ENCODE peak calls at places on chromosomes 12 and 14, in ten cellular contexts. N, S, D, K, B, F, G, Q, T and X are unnamed samples.
A peak's percentile ranks its signal among the peaks of the same experiment; 100 is the strongest.

GRCh38 chr12:98343002-98343567 is 172.3 kb upstream of the TMPO start:
- DNase-seq in N (no peak), S (no peak), D (no peak), K (no peak), B (no peak), F (no peak), G (no peak), Q (no peak), T (no peak), X (no peak)

GRCh38 chr14:81137316-81137715 is 83.4 kb downstream of the GTF2A1 start:
- DNase-seq in N (no peak), S (no peak), D (no peak), K (no peak), B (no peak), F (no peak), G (no peak), Q (no peak), T (no peak), X (no peak)

GRCh38 chr12:27615331-27615891 is 80.8 kb upstream of the REP15 start:
- DNase-seq in N (no peak), S (no peak), D (no peak), K (no peak), B (peak; percentile 71), F (no peak), G (no peak), Q (no peak), T (no peak), X (no peak)

GRCh38 chr12:12495536-12495935 is 67.1 kb downstream of the DUSP16 start:
- DNase-seq in N (no peak), S (no peak), D (no peak), K (no peak), B (no peak), F (no peak), G (no peak), Q (no peak), T (no peak), X (no peak)

GRCh38 chr12:56998981-56999380 is 7.4 kb downstream of the ZBTB39 start:
- DNase-seq in N (no peak), S (no peak), D (no peak), K (no peak), B (no peak), F (no peak), G (peak; percentile 29), Q (no peak), T (no peak), X (no peak)

GRCh38 chr12:14775652-14776020 is 27.6 kb downstream of the WBP11 start:
- DNase-seq in N (no peak), S (no peak), D (no peak), K (no peak), B (no peak), F (no peak), G (no peak), Q (no peak), T (no peak), X (no peak)

GRCh38 chr12:110717037-110717436 is 25.7 kb downstream of the PPP1CC start:
- DNase-seq in N (no peak), S (no peak), D (no peak), K (no peak), B (no peak), F (no peak), G (no peak), Q (no peak), T (no peak), X (no peak)

GRCh38 chr14:93705513-93706156 is 82.7 kb downstream of the PRIMA1 start:
- DNase-seq in N (no peak), S (no peak), D (no peak), K (no peak), B (no peak), F (no peak), G (no peak), Q (peak; percentile 34), T (no peak), X (peak; percentile 33)

GRCh38 chr12:55718650-55719275 is 1.4 kb upstream of the RDH5 start:
- DNase-seq in N (no peak), S (no peak), D (no peak), K (no peak), B (no peak), F (no peak), G (no peak), Q (no peak), T (no peak), X (no peak)

GRCh38 chr14:54606631-54607133 is 39.8 kb downstream of the SAMD4A start:
- DNase-seq in N (no peak), S (no peak), D (no peak), K (no peak), B (no peak), F (no peak), G (no peak), Q (no peak), T (no peak), X (no peak)

GRCh38 chr12:104167519-104168458 is 29.8 kb upstream of the NFYB start:
- DNase-seq in N (no peak), S (no peak), D (no peak), K (no peak), B (no peak), F (no peak), G (no peak), Q (no peak), T (no peak), X (no peak)

GRCh38 chr12:111270128-111270651 is 98.7 kb downstream of the PHETA1 start:
- DNase-seq in N (no peak), S (no peak), D (no peak), K (no peak), B (no peak), F (no peak), G (no peak), Q (no peak), T (no peak), X (no peak)

GRCh38 chr14:79325071-79325470 is 886.2 kb downstream of the DIO2 start:
- DNase-seq in N (no peak), S (no peak), D (no peak), K (no peak), B (no peak), F (no peak), G (no peak), Q (no peak), T (no peak), X (no peak)

GRCh38 chr12:50637870-50638481 is 125.9 kb upstream of the ATF1 start:
- DNase-seq in N (no peak), S (no peak), D (no peak), K (no peak), B (no peak), F (no peak), G (no peak), Q (peak; percentile 40), T (no peak), X (no peak)

GRCh38 chr12:26195641-26196423 is 459 bp downstream of the SSPN start:
- DNase-seq in N (peak; percentile 44), S (peak; percentile 19), D (peak; percentile 85), K (peak; percentile 43), B (no peak), F (peak; percentile 62), G (peak; percentile 62), Q (no peak), T (peak; percentile 70), X (peak; percentile 81)

GRCh38 chr14:103721334-103722120 is 5.9 kb downstream of the ZFYVE21 start:
- DNase-seq in N (no peak), S (no peak), D (peak; percentile 63), K (peak; percentile 80), B (peak; percentile 86), F (no peak), G (no peak), Q (no peak), T (no peak), X (no peak)

GRCh38 chr12:27571463-27571862 is 47.5 kb downstream of the PPFIBP1 start:
- DNase-seq in N (no peak), S (no peak), D (no peak), K (no peak), B (no peak), F (no peak), G (no peak), Q (no peak), T (no peak), X (no peak)

GRCh38 chr12:777550-778047 is 25.2 kb downstream of the WNK1 start:
- DNase-seq in N (no peak), S (no peak), D (no peak), K (no peak), B (no peak), F (no peak), G (no peak), Q (no peak), T (no peak), X (no peak)

GRCh38 chr12:82953397-82953796 is 266.7 kb downstream of the TMTC2 start:
- DNase-seq in N (no peak), S (no peak), D (no peak), K (no peak), B (no peak), F (no peak), G (no peak), Q (no peak), T (no peak), X (no peak)

GRCh38 chr12:110548678-110549077 is 34.4 kb downstream of the PPTC7 start:
- DNase-seq in N (no peak), S (no peak), D (no peak), K (no peak), B (no peak), F (no peak), G (no peak), Q (no peak), T (no peak), X (no peak)

GRCh38 chr14:95319312-95320075 is at the start of gene CLMN:
- DNase-seq in N (peak; percentile 53), S (peak; percentile 36), D (peak; percentile 91), K (peak; percentile 39), B (peak; percentile 16), F (no peak), G (peak; percentile 61), Q (no peak), T (peak; percentile 72), X (no peak)

GRCh38 chr14:91173867-91174266 is 60.0 kb downstream of the DGLUCY start:
- DNase-seq in N (no peak), S (no peak), D (no peak), K (no peak), B (no peak), F (no peak), G (no peak), Q (no peak), T (no peak), X (no peak)
- H3K4me1 ChIP-seq in N (peaks cover 17% of the 10 kb centered on the region), S (peaks cover 8% of the 10 kb centered on the region), D (peaks cover 8% of the 10 kb centered on the region), K (no peaks in the 10 kb centered on the region), B (no peaks in the 10 kb centered on the region), F (no peaks in the 10 kb centered on the region), G (peaks cover 30% of the 10 kb centered on the region), Q (no peaks in the 10 kb centered on the region), T (peaks cover 4% of the 10 kb centered on the region), X (peaks cover 21% of the 10 kb centered on the region)

GRCh38 chr14:69657961-69658360 is 46.6 kb downstream of the SUSD6 start:
- DNase-seq in N (peak; percentile 84), S (peak; percentile 86), D (no peak), K (peak; percentile 80), B (no peak), F (no peak), G (peak; percentile 72), Q (peak; percentile 63), T (peak; percentile 69), X (no peak)
- H3K4me3 ChIP-seq in N (no peak overlapping the region), S (no peak overlapping the region), D (peak overlapping the region; percentile 18), K (peak overlapping the region; percentile 25), B (peak overlapping the region; percentile 3), F (no peak overlapping the region), G (no peak overlapping the region), Q (peak overlapping the region; percentile 41), T (no peak overlapping the region), X (no peak overlapping the region)

GRCh38 chr14:23538049-23538718 is 13.4 kb downstream of the ZFHX2 start:
- DNase-seq in N (no peak), S (no peak), D (no peak), K (no peak), B (no peak), F (no peak), G (no peak), Q (no peak), T (no peak), X (no peak)
- TF ChIP-seq POLR2AphosphoS5 in N (no peak), S (no peak), D (no peak), K (no peak), B (no peak), F (no peak), G (no peak), Q (no peak), T (no peak), X (no peak)

GRCh38 chr12:62270384-62270783 is 10.2 kb downstream of the USP15 start:
- DNase-seq in N (no peak), S (no peak), D (no peak), K (no peak), B (no peak), F (no peak), G (no peak), Q (no peak), T (no peak), X (no peak)
- H3K4me1 ChIP-seq in N (peaks cover 25% of the 10 kb centered on the region), S (no peaks in the 10 kb centered on the region), D (peaks cover 64% of the 10 kb centered on the region), K (no peaks in the 10 kb centered on the region), B (no peaks in the 10 kb centered on the region), F (peaks cover 9% of the 10 kb centered on the region), G (peaks cover 95% of the 10 kb centered on the region), Q (peaks cover 25% of the 10 kb centered on the region), T (peaks cover 46% of the 10 kb centered on the region), X (peaks cover 81% of the 10 kb centered on the region)